ENCODE peak calls at places on chromosome 9, in seven cellular contexts. C is activated T-cell treated with anti-CD3 and anti-CD28 coated beads for 24 hours; E is NCI-H187 treated with DMSO at 0.1 percent for 48 hours; J is midbrain; R is NB4; M is caudate nucleus; G is stimulated activated CD4-positive, alpha-beta T cell treated with anti-CD3 and anti-CD28 coated beads, Interleukin-15, amount 100 ng/mL, for 1 hour. Z is an unnamed sample.
A peak's percentile ranks its signal among the peaks of the same experiment; 100 is the strongest.

GRCh38 chr9:16543225-16543624 is 327.2 kb downstream of the BNC2 start:
- DNase-seq in C (no peak), R (no peak), G (no peak), M (no peak), E (no peak), J (no peak), Z (no peak)

GRCh38 chr9:89522261-89522978 is 24.5 kb upstream of the SEMA4D start:
- DNase-seq in C (peak; percentile 69), M (no peak), E (no peak), R (peak; percentile 97), G (peak; percentile 51), J (no peak), Z (no peak)

GRCh38 chr9:81999806-82000205 is 11.2 kb downstream of the SPATA31D1 start:
- DNase-seq in R (no peak), G (no peak), J (no peak), E (no peak), M (no peak), C (no peak), Z (no peak)

GRCh38 chr9:95509851-95510529 is 6.8 kb downstream of the PTCH1 start:
- DNase-seq in G (no peak), R (no peak), E (no peak), C (no peak), J (no peak), M (no peak), Z (no peak)

GRCh38 chr9:93262537-93263310 is 78.8 kb downstream of the WNK2 start:
- DNase-seq in E (no peak), G (no peak), R (no peak), C (no peak), M (no peak), J (peak; percentile 19), Z (no peak)

GRCh38 chr9:120914953-120915352 is 11.6 kb downstream of the TRAF1 start:
- DNase-seq in M (no peak), C (no peak), J (no peak), E (no peak), R (no peak), G (no peak), Z (no peak)

GRCh38 chr9:8733096-8733954 is 933.7 kb upstream of the DMAC1 start:
- DNase-seq in M (no peak), C (no peak), R (no peak), E (no peak), G (no peak), J (peak; percentile 67), Z (peak; percentile 75)

GRCh38 chr9:136527721-136528710 is 17.8 kb downstream of the NOTCH1 start:
- DNase-seq in M (no peak), J (no peak), R (peak; percentile 36), E (no peak), G (no peak), C (no peak), Z (no peak)

GRCh38 chr9:93941493-93941892 is 13.7 kb downstream of the BARX1 start:
- DNase-seq in R (peak; percentile 65), E (no peak), J (no peak), C (no peak), M (no peak), G (no peak), Z (no peak)

GRCh38 chr9:109556061-109556460 is 58.0 kb upstream of the PTPN3 start:
- DNase-seq in G (no peak), R (no peak), J (no peak), M (no peak), C (no peak), E (no peak), Z (no peak)

GRCh38 chr9:33435821-33436277 is 11.5 kb downstream of the AQP3 start:
- DNase-seq in G (no peak), C (no peak), M (no peak), J (no peak), R (no peak), E (no peak), Z (no peak)

GRCh38 chr9:115957571-115957970 is 196.0 kb upstream of the PAPPA start:
- DNase-seq in R (no peak), J (no peak), M (no peak), E (no peak), C (no peak), G (no peak), Z (no peak)

GRCh38 chr9:104856413-104856941 is 71.5 kb downstream of the ABCA1 start:
- DNase-seq in J (no peak), M (no peak), R (no peak), E (peak; percentile 52), C (no peak), G (no peak), Z (no peak)

GRCh38 chr9:21781656-21782055 is 20.8 kb upstream of the MTAP start:
- DNase-seq in J (no peak), E (no peak), M (no peak), G (no peak), R (no peak), C (no peak), Z (no peak)

GRCh38 chr9:37421914-37422288 is 595 bp upstream of the GRHPR start:
- DNase-seq in J (peak; percentile 22), C (no peak), E (no peak), R (no peak), M (no peak), G (no peak), Z (no peak)

GRCh38 chr9:114608525-114608796 is 2.6 kb upstream of the TMEM268 start:
- DNase-seq in G (no peak), M (no peak), C (no peak), R (no peak), J (no peak), E (no peak), Z (no peak)

GRCh38 chr9:133855802-133856592 is 117.8 kb upstream of the SARDH start:
- DNase-seq in E (no peak), J (no peak), G (no peak), M (no peak), R (peak; percentile 87), C (no peak), Z (no peak)

GRCh38 chr9:2427016-2427891 is 194.3 kb upstream of the VLDLR start:
- DNase-seq in C (no peak), J (no peak), M (no peak), R (no peak), G (no peak), E (peak; percentile 96), Z (no peak)

GRCh38 chr9:121587863-121588262 is 63.6 kb upstream of the DAB2IP start:
- DNase-seq in G (no peak), J (no peak), E (no peak), R (no peak), C (no peak), M (no peak), Z (no peak)

GRCh38 chr9:129887210-129888084 is 52.2 kb downstream of the USP20 start:
- DNase-seq in J (no peak), C (peak; percentile 62), G (peak; percentile 50), R (peak; percentile 69), E (no peak), M (no peak), Z (peak; percentile 33)

GRCh38 chr9:105673850-105674387 is 11.7 kb downstream of the TAL2 start:
- DNase-seq in C (no peak), E (no peak), G (no peak), J (no peak), R (peak; percentile 44), M (no peak), Z (no peak)

GRCh38 chr9:134564431-134565170 is 77.0 kb upstream of the COL5A1 start:
- DNase-seq in C (no peak), E (no peak), M (no peak), J (no peak), R (no peak), G (no peak), Z (peak; percentile 12)

GRCh38 chr9:111957856-111958631 is 61.4 kb downstream of the UGCG start:
- DNase-seq in C (no peak), M (no peak), G (no peak), J (no peak), E (no peak), R (peak; percentile 82), Z (no peak)

GRCh38 chr9:104074876-104075275 is 19.2 kb upstream of the SMC2 start:
- DNase-seq in R (no peak), E (no peak), G (no peak), C (no peak), J (no peak), M (no peak), Z (no peak)

GRCh38 chr9:134205636-134206316 is 41.4 kb upstream of the RNU6ATAC start:
- DNase-seq in R (no peak), M (no peak), G (no peak), J (peak; percentile 62), E (no peak), C (no peak), Z (peak; percentile 75)

GRCh38 chr9:14155237-14155636 is 158.7 kb downstream of the NFIB start:
- DNase-seq in J (no peak), G (no peak), E (no peak), R (no peak), C (no peak), M (no peak), Z (no peak)

GRCh38 chr9:92432972-92433548 is 8.8 kb upstream of the OMD start:
- DNase-seq in E (no peak), G (no peak), J (no peak), C (no peak), M (no peak), R (no peak), Z (no peak)

GRCh38 chr9:127444921-127445850 is 6.0 kb downstream of the RPL12 start:
- DNase-seq in R (peak; percentile 40), M (no peak), G (no peak), C (no peak), J (no peak), E (no peak), Z (no peak)

GRCh38 chr9:82645591-82645990 is 417.4 kb downstream of the RASEF start:
- DNase-seq in C (no peak), R (no peak), J (no peak), G (no peak), M (no peak), E (no peak), Z (no peak)

GRCh38 chr9:126805546-126806262 is 864 bp downstream of the ZBTB43 start:
- DNase-seq in E (no peak), C (peak; percentile 76), G (peak; percentile 46), R (peak; percentile 79), J (no peak), M (no peak), Z (no peak)

GRCh38 chr9:87684627-87685204 is 41.2 kb upstream of the CTSL start:
- DNase-seq in R (peak; percentile 29), E (no peak), G (no peak), M (peak; percentile 28), J (peak; percentile 38), C (no peak), Z (peak; percentile 69)

GRCh38 chr9:23556459-23556858 is 269.6 kb downstream of the ELAVL2 start:
- DNase-seq in G (no peak), M (no peak), J (no peak), R (no peak), C (no peak), E (no peak), Z (no peak)

GRCh38 chr9:130426883-130427282 is 17.9 kb upstream of the ASS1 start:
- DNase-seq in E (no peak), J (no peak), C (no peak), R (peak; percentile 93), M (no peak), G (no peak), Z (no peak)

GRCh38 chr9:116689633-116690032 is 2.5 kb downstream of the TRIM32 start:
- DNase-seq in J (no peak), E (no peak), C (no peak), G (no peak), M (no peak), R (no peak), Z (no peak)

GRCh38 chr9:131627846-131628820 is 82.8 kb downstream of the PRRT1B start:
- DNase-seq in M (no peak), G (peak; percentile 21), C (no peak), R (no peak), J (no peak), E (peak; percentile 4), Z (no peak)

GRCh38 chr9:35689601-35690446 is at the start of gene TPM2:
- DNase-seq in R (no peak), G (no peak), M (no peak), E (no peak), C (no peak), J (no peak), Z (no peak)